ENCODE peak calls at places on chromosomes 2 and 18, in eight cellular contexts. A is esophagus squamous epithelium, Y is esophagus muscularis mucosa, V is body of pancreas, D is HepG2, Q is HCT116, L is heart left ventricle, K is lower leg skin. N is an unnamed sample.

GRCh38 chr2:156474316-156474715 is 38.1 kb downstream of the GPD2 start:
- DNase-seq in D (no peak), A (no peak), L (no peak), K (no peak), Y (no peak), V (no peak), Q (no peak), N (no peak)

GRCh38 chr2:101162561-101163330 is 11.6 kb upstream of the TBC1D8 start:
- DNase-seq in Q (no peak), Y (no peak), D (no peak), L (no peak), K (no peak), A (no peak), V (no peak), N (no peak)

GRCh38 chr2:120794716-120795115 is 59.0 kb downstream of the GLI2 start:
- DNase-seq in Q (no peak), K (no peak), Y (no peak), D (no peak), A (no peak), L (no peak), V (no peak), N (no peak)

GRCh38 chr2:64934530-64934929 is 54.7 kb upstream of the SLC1A4 start:
- DNase-seq in L (no peak), D (no peak), K (no peak), Q (no peak), A (no peak), V (no peak), Y (no peak), N (no peak)

GRCh38 chr2:79792097-79792496 is 279.2 kb downstream of the CTNNA2 start:
- DNase-seq in A (no peak), Q (no peak), Y (no peak), V (no peak), D (no peak), L (no peak), K (no peak), N (no peak)

GRCh38 chr2:25324905-25325592 is 16.7 kb downstream of the DNMT3A start:
- DNase-seq in L (peak; percentile 70), Q (no peak), V (no peak), Y (no peak), D (no peak), K (no peak), A (no peak), N (peak; percentile 69)

GRCh38 chr18:79309572-79310278 is 86.0 kb upstream of the NFATC1 start:
- DNase-seq in K (no peak), V (no peak), A (no peak), Q (no peak), D (no peak), L (no peak), Y (no peak), N (no peak)

GRCh38 chr2:217597140-217597539 is 405.7 kb downstream of the TNS1 start:
- DNase-seq in K (no peak), Q (no peak), L (no peak), V (no peak), Y (no peak), D (no peak), A (no peak), N (no peak)

GRCh38 chr2:138475394-138475793 is 26.2 kb upstream of the SPOPL start:
- DNase-seq in V (no peak), Y (no peak), Q (no peak), L (no peak), A (no peak), D (peak; percentile 77), K (no peak), N (no peak)

GRCh38 chr2:63189026-63189425 is 138.4 kb downstream of the OTX1 start:
- DNase-seq in K (no peak), A (no peak), L (no peak), V (peak; percentile 27), D (peak; percentile 71), Y (no peak), Q (peak; percentile 54), N (peak; percentile 15)

GRCh38 chr2:175154670-175155082 is 13.3 kb downstream of the ATF2 start:
- DNase-seq in Y (no peak), K (no peak), V (no peak), L (no peak), D (no peak), A (no peak), Q (peak; percentile 3), N (peak; percentile 17)

GRCh38 chr2:197677056-197677455 is 1.7 kb upstream of the RFTN2 start:
- DNase-seq in Y (no peak), D (no peak), K (no peak), Q (no peak), L (no peak), V (no peak), A (no peak), N (no peak)

GRCh38 chr2:126981476-126981875 is 82.8 kb downstream of the TEX51 start:
- DNase-seq in D (peak; percentile 41), L (no peak), Y (no peak), V (no peak), Q (no peak), K (no peak), A (no peak), N (no peak)
- TF ChIP-seq POLR2A in D (no peak), L (no peak), Y (no peak), V (no peak), Q (no peak), K (no peak), A (no peak), N (no peak)

GRCh38 chr2:237858294-237859081 is 935 bp upstream of the RAMP1 start:
- DNase-seq in D (peak; percentile 78), A (no peak), Y (peak; percentile 93), L (peak; percentile 67), K (peak; percentile 89), Q (no peak), V (peak; percentile 85), N (peak; percentile 88)

GRCh38 chr2:237857791-237858190 is 1.6 kb upstream of the RAMP1 start:
- DNase-seq in D (no peak), K (no peak), Q (no peak), A (no peak), L (no peak), V (peak; percentile 11), Y (peak; percentile 57), N (no peak)

GRCh38 chr2:237859082-237859433 is 365 bp upstream of the RAMP1 start:
- DNase-seq in L (peak; percentile 55), A (no peak), V (peak; percentile 24), D (no peak), K (no peak), Q (no peak), Y (peak; percentile 8), N (no peak)

GRCh38 chr2:237860273-237860935 is 981 bp downstream of the RAMP1 start:
- DNase-seq in D (no peak), Y (peak; percentile 91), V (peak; percentile 46), A (no peak), Q (no peak), L (no peak), K (no peak), N (no peak)

DNA sequence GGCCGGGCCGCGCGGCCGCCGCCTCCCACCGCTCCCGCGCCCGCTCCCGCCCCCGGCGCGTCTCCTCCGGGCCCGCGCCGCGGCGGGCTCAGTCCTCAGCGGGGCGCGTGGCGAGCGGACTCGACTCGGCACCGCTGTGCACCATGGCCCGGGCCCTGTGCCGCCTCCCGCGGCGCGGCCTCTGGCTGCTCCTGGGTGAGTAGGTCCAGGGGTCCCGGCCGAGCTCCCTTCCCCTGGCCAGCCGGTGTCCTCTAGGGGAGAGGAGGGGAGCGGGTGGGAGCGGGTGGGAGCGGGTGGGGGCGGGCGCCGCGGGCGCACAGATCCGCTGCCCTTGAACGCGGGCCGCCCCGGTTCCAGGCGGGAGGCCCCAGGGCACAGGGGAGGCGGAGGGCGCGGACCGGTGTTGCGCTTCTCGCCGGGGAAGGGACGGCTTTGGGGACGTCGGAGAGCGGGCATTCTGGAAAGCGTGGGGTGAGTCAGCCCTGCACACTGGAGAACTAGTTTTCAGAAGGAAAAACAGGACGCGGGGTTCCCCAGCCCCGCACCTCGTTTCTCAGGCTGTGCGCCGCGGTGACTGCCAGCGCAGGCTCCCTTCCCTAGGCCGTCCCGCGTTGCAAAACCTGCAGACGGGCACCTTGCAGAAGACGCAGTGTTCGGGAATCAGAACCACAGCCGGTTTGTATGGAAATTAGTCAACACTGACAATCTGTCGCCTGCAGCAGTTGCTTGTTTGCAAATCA is at the start of gene RAMP1:
- DNase-seq in Q (no peak), Y (no peak), A (no peak), V (peak; percentile 56), L (peak; percentile 70), K (no peak), D (no peak), N (no peak)
- TF ChIP-seq POLR2A in Q (no peak), Y (no peak), A (no peak), V (peak; percentile 60), L (no peak), K (no peak), D (no peak), N (peak; percentile 43)

DNA sequence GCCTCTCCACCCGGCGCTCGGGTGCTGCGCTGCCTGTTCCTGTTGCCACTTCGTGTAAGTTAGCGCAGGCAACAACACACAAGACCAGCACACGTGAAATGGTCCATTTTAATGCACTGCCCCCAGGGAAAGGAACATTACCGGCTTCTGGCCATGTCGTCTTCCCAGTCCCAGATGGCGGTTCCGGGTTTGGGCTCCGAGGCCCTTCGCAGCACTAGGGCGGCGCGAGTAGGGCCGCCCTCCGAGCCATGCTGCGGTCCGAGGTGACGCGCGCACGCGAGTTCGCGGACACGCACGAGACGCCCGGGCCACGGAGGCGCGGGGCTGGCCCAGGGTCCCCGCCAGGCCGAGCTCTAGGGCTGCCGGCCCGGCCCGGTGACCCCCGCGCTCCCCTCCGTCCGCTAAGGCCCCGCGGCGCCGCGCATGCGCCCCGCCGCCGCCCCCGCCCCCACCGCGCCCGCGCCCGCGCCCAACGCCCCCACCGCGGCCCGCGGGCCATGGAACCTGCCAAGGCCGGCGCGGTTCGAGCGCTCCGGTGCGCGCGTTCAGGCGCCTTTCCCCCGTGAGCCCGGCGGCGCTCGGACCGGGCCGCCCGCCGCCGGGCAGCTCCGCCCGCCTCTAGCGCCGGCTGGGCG is 365 bp upstream of the ZNF236 start:
- DNase-seq in A (no peak), L (peak; percentile 85), K (peak; percentile 91), D (no peak), Q (no peak), V (peak; percentile 68), Y (no peak), N (peak; percentile 19)
- TF ChIP-seq POLR2A in A (peak; percentile 50), L (peak; percentile 62), K (no peak), D (peak; percentile 68), Q (peak; percentile 37), V (peak; percentile 76), Y (peak; percentile 52), N (peak; percentile 30)

DNA sequence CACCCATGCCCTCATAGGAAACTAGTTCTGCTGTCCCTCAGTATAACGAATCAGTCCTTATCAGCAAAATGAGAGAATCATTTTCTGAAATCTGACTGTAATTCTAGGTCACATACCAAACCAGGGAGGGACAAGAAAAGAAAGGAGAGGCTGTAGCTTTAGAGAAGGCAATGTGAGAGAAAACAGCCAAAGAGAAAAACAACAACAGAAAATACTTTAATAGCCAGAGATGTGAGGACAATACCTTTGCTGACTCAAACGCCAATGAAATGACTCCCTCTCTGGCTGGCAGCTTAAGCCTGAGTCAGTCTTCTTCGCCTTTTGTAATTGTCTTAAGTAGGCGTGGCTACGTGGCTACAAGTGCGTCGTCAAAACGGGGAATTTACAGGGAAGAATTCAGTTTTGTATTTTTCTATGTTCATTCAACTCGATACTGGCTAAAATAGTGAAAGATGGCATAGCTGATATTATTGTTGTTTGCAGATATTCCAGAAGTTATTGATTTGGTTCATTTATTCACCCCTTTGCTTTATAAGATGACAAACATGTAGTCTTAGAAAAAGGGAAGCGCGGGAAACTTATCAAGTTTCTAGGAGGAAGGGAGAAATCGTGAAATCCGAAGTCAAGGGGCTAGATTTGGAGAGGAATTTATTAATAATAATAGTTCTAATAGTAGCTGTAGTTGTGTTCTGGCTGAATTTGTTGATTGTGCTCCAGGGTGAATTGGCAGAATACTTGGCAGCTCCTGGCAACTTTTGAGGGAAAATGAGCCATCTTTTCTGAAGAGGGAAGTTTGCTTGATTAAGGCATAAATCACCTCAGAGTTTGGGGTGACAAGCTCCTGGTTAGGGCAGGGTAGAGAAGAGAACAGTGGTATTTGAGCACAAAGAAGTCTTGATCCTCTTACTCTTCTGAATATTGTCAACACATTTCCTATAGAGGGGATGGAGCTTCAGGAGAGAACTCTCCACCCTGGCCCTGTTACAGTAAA is at the start of gene IL1A:
- DNase-seq in Q (peak; percentile 40), D (no peak), Y (no peak), V (no peak), L (no peak), A (no peak), K (no peak), N (peak; percentile 54)
- TF ChIP-seq POLR2A in Q (no peak), D (no peak), Y (no peak), V (no peak), L (no peak), A (no peak), K (no peak), N (no peak)

N was measured in H54.